ENCODE peak calls at places on chromosomes 1 and 21, in eight cellular contexts. J is uterus, R is testis, K is ascending aorta, B is GM12878, C is psoas muscle, I is A549, T is GM23338. X is an unnamed sample.
A peak's percentile ranks its signal among the peaks of the same experiment; 100 is the strongest.

GRCh38 chr1:164805399-164805798 is 246.4 kb downstream of the PBX1 start:
- DNase-seq in C (no peak), J (no peak), K (no peak), T (no peak), R (no peak), B (no peak), I (no peak), X (no peak)

GRCh38 chr1:59638172-59638800 is 176.5 kb upstream of the HOOK1 start:
- DNase-seq in K (no peak), T (peak; percentile 38), R (peak; percentile 28), I (no peak), J (peak; percentile 38), C (no peak), B (no peak), X (no peak)

GRCh38 chr1:24906760-24907490 is 23.2 kb downstream of the RUNX3 start:
- DNase-seq in J (no peak), C (no peak), I (no peak), T (no peak), B (no peak), K (no peak), R (no peak), X (no peak)

GRCh38 chr1:51504806-51505525 is 14.1 kb downstream of the EPS15 start:
- DNase-seq in K (no peak), R (no peak), B (peak; percentile 60), J (no peak), I (no peak), C (no peak), T (no peak), X (no peak)

GRCh38 chr21:46661211-46661625 is 25.7 kb downstream of the PRMT2 start:
- DNase-seq in T (peak; percentile 89), C (peak; percentile 61), K (no peak), J (peak; percentile 65), B (no peak), I (no peak), R (peak; percentile 68), X (no peak)

GRCh38 chr1:119898520-119898919 is 2.2 kb upstream of the ADAM30 start:
- DNase-seq in R (no peak), B (no peak), C (no peak), J (no peak), T (no peak), I (no peak), K (no peak), X (no peak)

GRCh38 chr1:21866629-21867009 is 54.6 kb downstream of the LDLRAD2 start:
- DNase-seq in B (no peak), C (no peak), K (no peak), I (no peak), J (no peak), R (no peak), T (no peak), X (no peak)

GRCh38 chr1:170175477-170175876 is 29.7 kb downstream of the NTMT2 start:
- DNase-seq in I (no peak), K (no peak), B (no peak), T (no peak), C (no peak), J (no peak), R (no peak), X (no peak)

GRCh38 chr1:109497449-109498160 is 3.7 kb downstream of the CYB561D1 start:
- DNase-seq in J (no peak), T (no peak), R (no peak), K (no peak), C (no peak), B (no peak), I (no peak), X (peak; percentile 59)

GRCh38 chr1:66380452-66381212 is 153.3 kb upstream of the SGIP1 start:
- DNase-seq in R (no peak), K (no peak), J (no peak), B (peak; percentile 87), I (no peak), T (no peak), C (no peak), X (peak; percentile 83)

GRCh38 chr1:155173478-155174333 is at the start of gene TRIM46:
- DNase-seq in B (no peak), K (no peak), R (no peak), I (peak; percentile 80), C (no peak), T (peak; percentile 85), J (no peak), X (no peak)

GRCh38 chr21:34558166-34558565 is 46.2 kb upstream of the KCNE1 start:
- DNase-seq in C (no peak), B (no peak), K (no peak), I (no peak), J (no peak), T (no peak), R (no peak), X (no peak)

GRCh38 chr1:13892671-13893325 is 192.8 kb downstream of the PRDM2 start:
- DNase-seq in R (peak; percentile 18), K (no peak), I (no peak), J (no peak), C (peak; percentile 18), B (no peak), T (peak; percentile 56), X (no peak)

GRCh38 chr1:182725264-182725965 is 41.0 kb upstream of the RGS8 start:
- DNase-seq in K (no peak), B (no peak), J (no peak), R (no peak), C (peak; percentile 22), I (no peak), T (no peak), X (no peak)

GRCh38 chr1:12177999-12178441 is 11.2 kb downstream of the TNFRSF1B start:
- DNase-seq in C (peak; percentile 78), R (no peak), T (peak; percentile 40), J (peak; percentile 72), K (peak; percentile 59), B (no peak), I (no peak), X (peak; percentile 80)

GRCh38 chr1:214234635-214235025 is 46.3 kb upstream of the SMYD2 start:
- DNase-seq in R (no peak), T (no peak), J (no peak), K (no peak), I (no peak), C (no peak), B (no peak), X (no peak)

GRCh38 chr1:218468707-218469106 is 123.6 kb downstream of the TGFB2 start:
- DNase-seq in C (no peak), B (no peak), R (no peak), K (no peak), J (no peak), T (no peak), I (no peak), X (no peak)

GRCh38 chr21:37787456-37787855 is 128.8 kb downstream of the KCNJ6 start:
- DNase-seq in C (no peak), K (no peak), I (peak; percentile 5), T (no peak), B (no peak), R (no peak), J (no peak), X (no peak)

GRCh38 chr1:1670866-1671265 is 12.1 kb upstream of the CDK11B start:
- DNase-seq in T (no peak), R (no peak), K (no peak), I (no peak), C (no peak), B (no peak), J (no peak), X (no peak)

GRCh38 chr1:53462769-53463501 is 3.7 kb downstream of the DMRTB1 start:
- DNase-seq in J (no peak), R (no peak), T (no peak), K (no peak), B (no peak), I (no peak), C (no peak), X (no peak)

GRCh38 chr1:164602142-164602429 is 43.1 kb downstream of the PBX1 start:
- DNase-seq in I (no peak), R (no peak), K (no peak), C (no peak), T (peak; percentile 94), B (no peak), J (no peak), X (no peak)

GRCh38 chr1:230158422-230159291 is 91.6 kb downstream of the GALNT2 start:
- DNase-seq in K (no peak), B (no peak), I (no peak), J (no peak), T (no peak), C (no peak), R (peak; percentile 13), X (no peak)

GRCh38 chr1:60573121-60573520 is 499.6 kb upstream of the C1orf87 start:
- DNase-seq in T (no peak), R (no peak), C (no peak), B (no peak), K (no peak), I (no peak), J (no peak), X (no peak)

GRCh38 chr1:195965036-195965435 is 643.2 kb downstream of the KCNT2 start:
- DNase-seq in C (no peak), T (no peak), J (no peak), R (no peak), K (no peak), B (no peak), I (no peak), X (no peak)
- H3K4me3 ChIP-seq in C (no peak overlapping the region), T (no peak overlapping the region), J (no peak overlapping the region), R (no peak overlapping the region), K (no peak overlapping the region), B (no peak overlapping the region), I (no peak overlapping the region), X (no peak overlapping the region)

GRCh38 chr21:26845750-26846035 is 484 bp upstream of the ADAMTS1 start:
- DNase-seq in I (no peak), J (no peak), B (no peak), T (no peak), C (no peak), R (no peak), K (no peak), X (no peak)
- H3K4me3 ChIP-seq in I (peak overlapping the region; percentile 42), J (peak overlapping the region; percentile 89), B (no peak overlapping the region), T (peak overlapping the region; percentile 88), C (peak overlapping the region; percentile 90), R (peak overlapping the region; percentile 91), K (peak overlapping the region; percentile 85), X (no peak overlapping the region)

DNA sequence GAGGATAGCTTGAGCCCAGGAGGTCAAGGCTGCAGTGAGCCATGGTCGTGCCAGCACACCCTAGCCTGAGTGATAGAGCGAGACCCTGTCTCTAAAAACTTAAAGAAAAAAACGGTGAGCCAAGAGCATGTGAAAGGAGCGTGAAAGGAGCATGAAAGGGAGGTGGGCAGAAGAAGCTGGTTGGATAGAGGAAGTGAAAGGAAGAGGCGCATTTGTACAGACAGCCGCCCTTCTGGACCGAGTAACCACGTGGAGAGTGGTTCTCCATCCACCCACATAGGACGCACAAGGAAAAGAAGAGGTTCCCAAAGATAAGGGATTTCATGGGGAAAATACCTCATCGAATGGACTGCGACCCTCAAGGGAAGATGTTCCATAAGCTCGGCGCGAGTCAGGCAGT is 60.4 kb upstream of the IFNAR2 start:
- DNase-seq in B (no peak), C (no peak), R (no peak), K (no peak), J (no peak), T (no peak), I (no peak), X (peak; percentile 26)
- H3K4me3 ChIP-seq in B (no peak overlapping the region), C (no peak overlapping the region), R (no peak overlapping the region), K (no peak overlapping the region), J (no peak overlapping the region), T (no peak overlapping the region), I (no peak overlapping the region), X (no peak overlapping the region)

GRCh38 chr1:101240041-101240430 is 3.2 kb downstream of the S1PR1 start:
- DNase-seq in B (no peak), I (no peak), R (no peak), K (no peak), C (no peak), T (no peak), J (no peak), X (no peak)
- H3K4me3 ChIP-seq in B (peak overlapping the region; percentile 81), I (no peak overlapping the region), R (peak overlapping the region; percentile 25), K (no peak overlapping the region), C (peak overlapping the region; percentile 79), T (no peak overlapping the region), J (no peak overlapping the region), X (no peak overlapping the region)